ENCODE peak calls at places on chromosomes 5 and 9, in seven cellular contexts. One of them, this sample, is unnamed.

GRCh38 chr5:73606206-73606753 is 19.7 kb upstream of the ARHGEF28 start:
- DNase-seq in RPMI7951: no peak
- DNase-seq in naive B cell: no peak
- DNase-seq in activated naive CD8-positive, alpha-beta T cell treated with anti-CD3 and anti-CD28 coated beads, Interleukin-2, amount 50 U/mL, for 24 hours: no peak
- DNase-seq in sciatic nerve: no peak
- DNase-seq in GM03348: no peak
- DNase-seq in RWPE1: no peak
- DNase-seq in this sample: no peak

GRCh38 chr5:159605585-159605984 is 275.3 kb upstream of the IL12B start:
- DNase-seq in RPMI7951: no peak
- DNase-seq in naive B cell: no peak
- DNase-seq in activated naive CD8-positive, alpha-beta T cell treated with anti-CD3 and anti-CD28 coated beads, Interleukin-2, amount 50 U/mL, for 24 hours: no peak
- DNase-seq in sciatic nerve: no peak
- DNase-seq in GM03348: peak
- DNase-seq in RWPE1: no peak
- DNase-seq in this sample: no peak

GRCh38 chr9:34653131-34653530 is 1.1 kb downstream of the IL11RA start:
- DNase-seq in RPMI7951: no peak
- DNase-seq in naive B cell: no peak
- DNase-seq in activated naive CD8-positive, alpha-beta T cell treated with anti-CD3 and anti-CD28 coated beads, Interleukin-2, amount 50 U/mL, for 24 hours: no peak
- DNase-seq in sciatic nerve: no peak
- DNase-seq in GM03348: peak
- DNase-seq in RWPE1: no peak
- DNase-seq in this sample: no peak

GRCh38 chr5:36398137-36398536 is 96.4 kb upstream of the RANBP3L start:
- DNase-seq in RPMI7951: peak
- DNase-seq in naive B cell: no peak
- DNase-seq in activated naive CD8-positive, alpha-beta T cell treated with anti-CD3 and anti-CD28 coated beads, Interleukin-2, amount 50 U/mL, for 24 hours: no peak
- DNase-seq in sciatic nerve: no peak
- DNase-seq in GM03348: peak
- DNase-seq in RWPE1: peak
- DNase-seq in this sample: peak

GRCh38 chr5:158875272-158875679 is 224.4 kb downstream of the EBF1 start:
- DNase-seq in RPMI7951: peak
- DNase-seq in naive B cell: peak
- DNase-seq in activated naive CD8-positive, alpha-beta T cell treated with anti-CD3 and anti-CD28 coated beads, Interleukin-2, amount 50 U/mL, for 24 hours: no peak
- DNase-seq in sciatic nerve: no peak
- DNase-seq in GM03348: peak
- DNase-seq in RWPE1: no peak
- DNase-seq in this sample: no peak

GRCh38 chr9:72315510-72316287 is 49.3 kb downstream of the ZFAND5 start:
- DNase-seq in RPMI7951: peak
- DNase-seq in naive B cell: no peak
- DNase-seq in activated naive CD8-positive, alpha-beta T cell treated with anti-CD3 and anti-CD28 coated beads, Interleukin-2, amount 50 U/mL, for 24 hours: no peak
- DNase-seq in sciatic nerve: no peak
- DNase-seq in GM03348: peak
- DNase-seq in RWPE1: no peak
- DNase-seq in this sample: peak

GRCh38 chr5:138303365-138303764 is 28.2 kb downstream of the CDC25C start:
- DNase-seq in RPMI7951: peak
- DNase-seq in naive B cell: no peak
- DNase-seq in activated naive CD8-positive, alpha-beta T cell treated with anti-CD3 and anti-CD28 coated beads, Interleukin-2, amount 50 U/mL, for 24 hours: no peak
- DNase-seq in sciatic nerve: no peak
- DNase-seq in GM03348: peak
- DNase-seq in RWPE1: peak
- DNase-seq in this sample: no peak

GRCh38 chr5:168669156-168669555 is 90.0 kb upstream of the PANK3 start:
- DNase-seq in RPMI7951: no peak
- DNase-seq in naive B cell: no peak
- DNase-seq in activated naive CD8-positive, alpha-beta T cell treated with anti-CD3 and anti-CD28 coated beads, Interleukin-2, amount 50 U/mL, for 24 hours: no peak
- DNase-seq in sciatic nerve: no peak
- DNase-seq in GM03348: no peak
- DNase-seq in RWPE1: no peak
- DNase-seq in this sample: no peak

GRCh38 chr9:4594545-4594944 is 67.5 kb upstream of the PLPP6 start:
- DNase-seq in RPMI7951: no peak
- DNase-seq in naive B cell: no peak
- DNase-seq in activated naive CD8-positive, alpha-beta T cell treated with anti-CD3 and anti-CD28 coated beads, Interleukin-2, amount 50 U/mL, for 24 hours: no peak
- DNase-seq in sciatic nerve: no peak
- DNase-seq in GM03348: no peak
- DNase-seq in RWPE1: no peak
- DNase-seq in this sample: no peak

GRCh38 chr5:139904566-139905400 is 109.2 kb downstream of the PSD2 start:
- DNase-seq in RPMI7951: peak
- DNase-seq in naive B cell: no peak
- DNase-seq in activated naive CD8-positive, alpha-beta T cell treated with anti-CD3 and anti-CD28 coated beads, Interleukin-2, amount 50 U/mL, for 24 hours: no peak
- DNase-seq in sciatic nerve: peak
- DNase-seq in GM03348: no peak
- DNase-seq in RWPE1: no peak
- DNase-seq in this sample: no peak

GRCh38 chr9:136619742-136620440 is 42.8 kb upstream of the EGFL7 start:
- DNase-seq in RPMI7951: peak
- DNase-seq in naive B cell: no peak
- DNase-seq in activated naive CD8-positive, alpha-beta T cell treated with anti-CD3 and anti-CD28 coated beads, Interleukin-2, amount 50 U/mL, for 24 hours: no peak
- DNase-seq in sciatic nerve: peak
- DNase-seq in GM03348: no peak
- DNase-seq in RWPE1: no peak
- DNase-seq in this sample: peak

GRCh38 chr5:158786390-158786789 is 313.3 kb downstream of the EBF1 start:
- DNase-seq in RPMI7951: no peak
- DNase-seq in naive B cell: no peak
- DNase-seq in activated naive CD8-positive, alpha-beta T cell treated with anti-CD3 and anti-CD28 coated beads, Interleukin-2, amount 50 U/mL, for 24 hours: no peak
- DNase-seq in sciatic nerve: no peak
- DNase-seq in GM03348: no peak
- DNase-seq in RWPE1: no peak
- DNase-seq in this sample: no peak

GRCh38 chr9:34606190-34606589 is 5.7 kb downstream of the RPP25L start:
- DNase-seq in RPMI7951: no peak
- DNase-seq in naive B cell: no peak
- DNase-seq in activated naive CD8-positive, alpha-beta T cell treated with anti-CD3 and anti-CD28 coated beads, Interleukin-2, amount 50 U/mL, for 24 hours: no peak
- DNase-seq in sciatic nerve: no peak
- DNase-seq in GM03348: no peak
- DNase-seq in RWPE1: no peak
- DNase-seq in this sample: no peak